ENCODE peak calls at places on chromosome 14, in four cellular contexts. B is ELF-1; I is stimulated activated naive CD4-positive, alpha-beta T cell; Q is body of pancreas. S is an unnamed sample.

GRCh38 chr14:61284001-61284400 is 2.9 kb upstream of the TMEM30B start:
- DNase-seq in Q (no peak), I (no peak), B (no peak), S (no peak)

GRCh38 chr14:21526672-21527319 is 650 bp upstream of the SALL2 start:
- DNase-seq in I (no peak), B (peak), Q (no peak), S (no peak)

GRCh38 chr14:36655963-36656768 is 5.5 kb upstream of the PAX9 start:
- DNase-seq in I (no peak), B (peak), Q (peak), S (no peak)

GRCh38 chr14:32650030-32650429 is 288.6 kb upstream of the NPAS3 start:
- DNase-seq in I (no peak), B (no peak), Q (no peak), S (no peak)

GRCh38 chr14:85085981-85086380 is 444.0 kb upstream of the FLRT2 start:
- DNase-seq in B (no peak), Q (no peak), I (no peak), S (no peak)

GRCh38 chr14:72779679-72780078 is 114.2 kb downstream of the DPF3 start:
- DNase-seq in Q (no peak), B (no peak), I (no peak), S (peak)

GRCh38 chr14:55936691-55937090 is 181.5 kb upstream of the PELI2 start:
- DNase-seq in I (no peak), Q (no peak), B (peak), S (no peak)

GRCh38 chr14:103716091-103716801 is 636 bp downstream of the ZFYVE21 start:
- DNase-seq in B (no peak), Q (peak), I (no peak), S (no peak)

S was measured in osteocyte.